ENCODE peak calls at places on chromosome 21, in six cellular contexts. T, X, Q, I, U and M are unnamed samples.

GRCh38 chr21:43315244-43316137 is 111.4 kb downstream of the SIK1 start:
- DNase-seq in T (no peak), X (no peak), Q (no peak), I (no peak), U (no peak), M (no peak)

GRCh38 chr21:28253971-28254370 is 738.7 kb downstream of the LTN1 start:
- DNase-seq in T (no peak), X (no peak), Q (no peak), I (no peak), U (no peak), M (no peak)

GRCh38 chr21:31136891-31137290 is 98.6 kb upstream of the KRTAP19-8 start:
- DNase-seq in T (no peak), X (peak), Q (no peak), I (peak), U (no peak), M (peak)

GRCh38 chr21:29753216-29753615 is 186.6 kb downstream of the GRIK1 start:
- DNase-seq in T (no peak), X (no peak), Q (no peak), I (no peak), U (no peak), M (no peak)

GRCh38 chr21:38861006-38861405 is 55.3 kb downstream of the ETS2 start:
- DNase-seq in T (no peak), X (no peak), Q (no peak), I (no peak), U (no peak), M (no peak)

GRCh38 chr21:27423906-27424595 is 457.2 kb upstream of the ADAMTS5 start:
- DNase-seq in T (no peak), X (no peak), Q (no peak), I (no peak), U (no peak), M (peak)

GRCh38 chr21:44013380-44014088 is 1.4 kb downstream of the TRAPPC10 start:
- DNase-seq in T (peak), X (peak), Q (no peak), I (peak), U (no peak), M (peak)

GRCh38 chr21:32776743-32777142 is 5.2 kb upstream of the PAXBP1 start:
- DNase-seq in T (no peak), X (no peak), Q (no peak), I (no peak), U (no peak), M (no peak)

GRCh38 chr21:31099122-31099521 is 60.8 kb upstream of the KRTAP19-8 start:
- DNase-seq in T (no peak), X (no peak), Q (no peak), I (no peak), U (no peak), M (no peak)

GRCh38 chr21:39955326-39955725 is 88.1 kb downstream of the PCP4 start:
- DNase-seq in T (no peak), X (no peak), Q (no peak), I (no peak), U (no peak), M (no peak)

GRCh38 chr21:39094847-39095525 is 88.3 kb downstream of the PSMG1 start:
- DNase-seq in T (peak), X (no peak), Q (no peak), I (peak), U (peak), M (peak)

GRCh38 chr21:32312321-32312720 is 13.7 kb downstream of the MRAP start:
- DNase-seq in T (no peak), X (no peak), Q (peak), I (no peak), U (no peak), M (no peak)

GRCh38 chr21:16589499-16589898 is 859.7 kb downstream of the USP25 start:
- DNase-seq in T (no peak), X (no peak), Q (no peak), I (no peak), U (no peak), M (no peak)

GRCh38 chr21:38460171-38460742 is 38.0 kb downstream of the ERG start:
- DNase-seq in T (no peak), X (no peak), Q (no peak), I (no peak), U (no peak), M (peak)

GRCh38 chr21:23960769-23961168 is 1646.5 kb downstream of the MRPL39 start:
- DNase-seq in T (no peak), X (no peak), Q (no peak), I (no peak), U (no peak), M (no peak)

GRCh38 chr21:32529679-32530078 is 55.6 kb downstream of the TCP10L start:
- DNase-seq in T (no peak), X (no peak), Q (no peak), I (no peak), U (no peak), M (no peak)

GRCh38 chr21:32733356-32733755 is 5.5 kb upstream of the SYNJ1 start:
- DNase-seq in T (no peak), X (no peak), Q (no peak), I (no peak), U (no peak), M (no peak)

GRCh38 chr21:33559813-33560212 is 17.0 kb downstream of the SON start:
- DNase-seq in T (no peak), X (no peak), Q (no peak), I (no peak), U (no peak), M (no peak)

GRCh38 chr21:27571706-27572105 is 604.8 kb upstream of the ADAMTS5 start:
- DNase-seq in T (no peak), X (no peak), Q (no peak), I (no peak), U (no peak), M (peak)

GRCh38 chr21:27047331-27048314 is 80.7 kb upstream of the ADAMTS5 start:
- DNase-seq in T (no peak), X (no peak), Q (no peak), I (no peak), U (no peak), M (peak)

GRCh38 chr21:17903029-17903806 is 84.1 kb upstream of the C21orf91 start:
- DNase-seq in T (no peak), X (no peak), Q (no peak), I (no peak), U (no peak), M (peak)

GRCh38 chr21:18041012-18041411 is 203.6 kb upstream of the CHODL start:
- DNase-seq in T (no peak), X (no peak), Q (no peak), I (no peak), U (peak), M (no peak)

GRCh38 chr21:43805275-43805800 is 16.0 kb downstream of the RRP1 start:
- DNase-seq in T (no peak), X (peak), Q (no peak), I (peak), U (no peak), M (no peak)

GRCh38 chr21:32349333-32349944 is 43.4 kb downstream of the URB1 start:
- DNase-seq in T (no peak), X (no peak), Q (no peak), I (no peak), U (no peak), M (no peak)

GRCh38 chr21:39641827-39642450 is 29.2 kb downstream of the B3GALT5 start:
- DNase-seq in T (no peak), X (no peak), Q (peak), I (no peak), U (no peak), M (no peak)

GRCh38 chr21:16075594-16076282 is 346.0 kb downstream of the USP25 start:
- DNase-seq in T (no peak), X (no peak), Q (no peak), I (no peak), U (no peak), M (no peak)

GRCh38 chr21:28971171-28971570 is 21.5 kb downstream of the LTN1 start:
- DNase-seq in T (no peak), X (no peak), Q (no peak), I (no peak), U (no peak), M (peak)

GRCh38 chr21:28893687-28894086 is 99.0 kb downstream of the LTN1 start:
- DNase-seq in T (no peak), X (no peak), Q (no peak), I (no peak), U (no peak), M (no peak)

GRCh38 chr21:39802226-39802625 is 57.2 kb downstream of the IGSF5 start:
- DNase-seq in T (no peak), X (no peak), Q (no peak), I (no peak), U (no peak), M (no peak)

GRCh38 chr21:21101911-21102310 is 103.7 kb downstream of the NCAM2 start:
- DNase-seq in T (no peak), X (no peak), Q (no peak), I (peak), U (peak), M (peak)

GRCh38 chr21:31618696-31619430 is 40.6 kb upstream of the SOD1 start:
- DNase-seq in T (no peak), X (no peak), Q (no peak), I (no peak), U (no peak), M (no peak)

GRCh38 chr21:33384851-33385331 is 18.3 kb upstream of the IFNGR2 start:
- DNase-seq in T (no peak), X (no peak), Q (no peak), I (no peak), U (no peak), M (peak)

GRCh38 chr21:17612023-17612564 is 607 bp downstream of the BTG3 start:
- DNase-seq in T (no peak), X (no peak), Q (peak), I (no peak), U (no peak), M (peak)

GRCh38 chr21:29148535-29148934 is 18.1 kb downstream of the MAP3K7CL start:
- DNase-seq in T (no peak), X (no peak), Q (no peak), I (no peak), U (no peak), M (peak)

GRCh38 chr21:28253378-28253777 is 739.3 kb downstream of the LTN1 start:
- DNase-seq in T (no peak), X (no peak), Q (no peak), I (no peak), U (no peak), M (peak)

GRCh38 chr21:40466893-40467483 is 380.0 kb downstream of the DSCAM start:
- DNase-seq in T (no peak), X (no peak), Q (no peak), I (no peak), U (no peak), M (no peak)

GRCh38 chr21:36725793-36726386 is 27.0 kb downstream of the SIM2 start:
- DNase-seq in T (no peak), X (no peak), Q (no peak), I (no peak), U (no peak), M (no peak)
- TF ChIP-seq RFX5 in T (no peak), X (no peak), Q (no peak), I (no peak), U (no peak), M (no peak)

GRCh38 chr21:25562660-25563059 is 44.6 kb downstream of the MRPL39 start:
- DNase-seq in T (no peak), X (no peak), Q (no peak), I (no peak), U (no peak), M (no peak)
- TF ChIP-seq RFX5 in T (no peak), X (no peak), Q (no peak), I (no peak), U (no peak), M (no peak)

GRCh38 chr21:34640858-34641257 is 25.9 kb upstream of the RCAN1 start:
- DNase-seq in T (no peak), X (no peak), Q (peak), I (no peak), U (no peak), M (peak)
- TF ChIP-seq RFX5 in T (no peak), X (no peak), Q (no peak), I (no peak), U (no peak), M (no peak)

GRCh38 chr21:45618846-45619485 is 24.6 kb upstream of the PCBP3 start:
- DNase-seq in T (no peak), X (no peak), Q (no peak), I (no peak), U (no peak), M (no peak)
- TF ChIP-seq RFX5 in T (no peak), X (no peak), Q (no peak), I (no peak), U (no peak), M (no peak)

DNA sequence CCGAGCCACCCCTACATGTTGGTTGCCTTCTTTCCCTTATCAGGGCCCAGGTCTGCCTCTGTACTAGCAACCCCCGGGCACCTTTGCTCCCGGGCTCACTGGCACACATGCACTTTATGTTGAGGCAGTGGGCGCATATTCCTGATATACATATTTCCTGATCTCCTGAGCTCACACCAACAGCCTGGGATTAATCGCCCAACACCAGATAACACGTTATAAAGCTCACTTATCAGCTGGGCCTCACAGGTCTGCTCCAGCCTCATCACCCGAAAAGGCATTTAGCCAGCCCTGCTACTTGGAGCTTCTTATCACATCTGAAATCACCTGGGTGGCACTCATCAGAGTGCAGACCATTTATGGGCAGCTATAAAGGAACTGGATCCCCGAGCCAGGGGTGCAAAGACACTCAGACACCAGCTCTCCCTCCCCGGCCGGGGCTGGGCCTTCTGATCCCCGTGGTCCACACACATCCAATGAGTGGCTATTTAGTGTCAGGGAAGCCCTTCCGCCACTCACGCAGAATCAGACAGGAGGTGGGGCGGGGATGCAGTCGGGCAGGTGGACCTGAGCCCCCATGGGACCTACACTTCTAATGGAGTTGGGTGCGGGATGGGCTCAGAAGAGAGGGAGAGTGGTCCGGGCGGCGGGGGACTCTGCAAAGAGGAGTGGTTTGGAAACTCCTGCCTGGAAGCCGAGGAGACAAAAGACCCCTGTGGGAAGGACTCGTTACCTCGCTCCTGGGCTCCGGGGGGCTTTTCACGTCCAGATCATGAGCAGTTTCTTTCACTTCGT is 21.6 kb downstream of the RIPK4 start:
- DNase-seq in T (no peak), X (no peak), Q (no peak), I (no peak), U (no peak), M (no peak)
- TF ChIP-seq RFX5 in T (no peak), X (no peak), Q (no peak), I (no peak), U (no peak), M (no peak)